ENCODE peak calls at places on chromosomes 1 and 21, in six cellular contexts. V, N, C, G, T and L are unnamed samples.

GRCh38 chr21:37658994-37659458 is 257.2 kb downstream of the KCNJ6 start:
- DNase-seq in V (peak), N (peak), C (no peak), G (peak), T (peak), L (peak)

GRCh38 chr1:181206979-181207790 is 118.7 kb downstream of the IER5 start:
- DNase-seq in V (no peak), N (no peak), C (no peak), G (no peak), T (no peak), L (no peak)

GRCh38 chr1:171743014-171743870 is 1.4 kb upstream of the VAMP4 start:
- DNase-seq in V (no peak), N (peak), C (no peak), G (no peak), T (peak), L (peak)

GRCh38 chr21:45279446-45280177 is 8.1 kb downstream of the POFUT2 start:
- DNase-seq in V (no peak), N (no peak), C (peak), G (peak), T (no peak), L (no peak)

GRCh38 chr1:41884256-41885240 is 34.2 kb downstream of the HIVEP3 start:
- DNase-seq in V (no peak), N (no peak), C (no peak), G (no peak), T (no peak), L (no peak)

GRCh38 chr1:107496002-107496401 is 355.2 kb downstream of the NTNG1 start:
- DNase-seq in V (no peak), N (no peak), C (no peak), G (no peak), T (no peak), L (no peak)

GRCh38 chr1:77282866-77283539 is 1.2 kb downstream of the AK5 start:
- DNase-seq in V (no peak), N (no peak), C (no peak), G (no peak), T (peak), L (no peak)

GRCh38 chr1:108050911-108051624 is 86.1 kb upstream of the VAV3 start:
- DNase-seq in V (no peak), N (no peak), C (no peak), G (no peak), T (no peak), L (no peak)

GRCh38 chr1:8112611-8113256 is 86.6 kb upstream of the ERRFI1 start:
- DNase-seq in V (no peak), N (no peak), C (peak), G (no peak), T (no peak), L (no peak)

GRCh38 chr1:176033474-176033873 is 173.6 kb downstream of the COP1 start:
- DNase-seq in V (no peak), N (peak), C (no peak), G (no peak), T (peak), L (peak)

GRCh38 chr21:27233514-27233913 is 266.6 kb upstream of the ADAMTS5 start:
- DNase-seq in V (no peak), N (no peak), C (no peak), G (no peak), T (no peak), L (no peak)

GRCh38 chr1:17700981-17701870 is 53.9 kb upstream of the ACTL8 start:
- DNase-seq in V (no peak), N (no peak), C (no peak), G (no peak), T (no peak), L (no peak)

GRCh38 chr1:17691147-17691634 is 63.9 kb upstream of the ACTL8 start:
- DNase-seq in V (no peak), N (peak), C (no peak), G (no peak), T (no peak), L (no peak)

GRCh38 chr1:17700363-17700762 is 54.8 kb upstream of the ACTL8 start:
- DNase-seq in V (no peak), N (no peak), C (no peak), G (no peak), T (no peak), L (no peak)

GRCh38 chr1:17692645-17693044 is 62.5 kb upstream of the ACTL8 start:
- DNase-seq in V (no peak), N (no peak), C (no peak), G (no peak), T (no peak), L (no peak)

GRCh38 chr1:17696417-17697301 is 58.5 kb upstream of the ACTL8 start:
- DNase-seq in V (peak), N (peak), C (no peak), G (no peak), T (peak), L (peak)
- TF ChIP-seq CTCF in V (peak), N (peak), C (no peak), G (peak), T (peak), L (peak)

DNA sequence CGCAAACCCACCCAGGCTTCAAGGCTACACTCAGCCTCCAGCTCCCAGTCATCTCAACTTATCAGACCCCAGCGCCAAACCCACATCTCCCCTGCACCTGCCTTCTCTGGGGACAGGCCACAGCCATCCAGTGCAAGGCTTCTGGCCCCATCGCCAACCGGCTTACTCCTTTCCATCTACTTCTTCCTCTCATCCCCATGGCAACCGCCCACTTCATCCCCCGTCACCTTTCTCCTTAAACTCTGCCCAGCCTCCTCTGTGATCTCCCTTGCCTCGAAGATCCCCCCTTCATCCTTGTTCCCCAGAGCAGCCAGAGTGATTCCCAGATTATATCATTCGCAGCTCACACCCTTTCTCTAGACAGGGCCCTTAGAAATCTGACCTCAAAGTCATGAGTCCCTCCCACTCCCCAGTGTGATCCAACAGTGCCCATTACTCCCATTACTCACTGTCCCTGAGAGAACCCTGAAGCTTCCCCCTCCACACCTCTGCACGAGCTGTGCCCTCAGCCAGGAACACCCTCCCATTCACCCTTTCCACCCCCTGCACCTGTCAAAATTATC is 2.5 kb downstream of the COL8A2 start:
- DNase-seq in V (no peak), N (no peak), C (no peak), G (no peak), T (no peak), L (no peak)
- H3K4me3 ChIP-seq in V (no peak), N (no peak), C (peak), G (no peak), T (no peak), L (no peak)

DNA sequence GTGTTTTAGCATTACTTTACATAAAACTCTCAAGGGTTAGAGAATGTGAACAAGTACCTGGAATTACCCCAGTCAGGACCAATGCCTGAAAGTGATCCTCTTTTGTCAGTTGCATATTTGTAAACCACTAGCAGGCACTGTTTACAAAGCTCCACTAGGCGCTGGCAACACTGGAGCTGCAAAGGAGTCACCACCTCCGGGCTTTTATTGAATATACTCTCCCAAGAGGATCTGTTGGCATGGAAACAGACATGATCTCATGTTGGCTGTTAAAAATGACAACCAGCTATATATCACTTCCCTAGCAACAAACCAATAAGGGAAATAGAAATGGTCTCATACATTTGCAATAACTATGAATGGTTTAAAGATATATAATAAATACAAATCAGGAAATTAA is 116.0 kb downstream of the TTLL7 start:
- DNase-seq in V (no peak), N (peak), C (no peak), G (no peak), T (peak), L (peak)
- TF ChIP-seq CTCF in V (no peak), N (peak), C (no peak), G (no peak), T (peak), L (peak)

DNA sequence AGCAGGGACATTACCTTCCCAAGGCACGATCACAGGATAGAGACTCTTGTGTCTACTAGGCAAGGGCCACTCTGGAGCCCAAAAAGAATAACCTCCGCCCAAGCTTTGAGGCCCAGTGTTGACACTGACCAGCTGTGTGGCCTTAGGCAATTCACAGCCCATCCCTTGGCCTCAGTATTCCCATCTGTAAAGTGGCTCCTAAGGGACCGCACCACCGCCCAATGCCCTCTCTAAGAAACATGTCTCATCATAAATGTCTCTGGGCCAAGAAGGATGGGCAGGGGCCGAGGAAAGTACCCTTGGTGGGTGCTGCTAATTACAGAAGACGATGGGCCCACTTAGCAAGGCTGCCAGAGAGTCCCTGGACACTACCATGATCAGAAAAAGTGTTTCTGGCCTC is 628 bp downstream of the ARHGEF19 start:
- DNase-seq in V (no peak), N (no peak), C (no peak), G (no peak), T (no peak), L (no peak)
- H3K4me3 ChIP-seq in V (no peak), N (no peak), C (no peak), G (no peak), T (no peak), L (peak)

DNA sequence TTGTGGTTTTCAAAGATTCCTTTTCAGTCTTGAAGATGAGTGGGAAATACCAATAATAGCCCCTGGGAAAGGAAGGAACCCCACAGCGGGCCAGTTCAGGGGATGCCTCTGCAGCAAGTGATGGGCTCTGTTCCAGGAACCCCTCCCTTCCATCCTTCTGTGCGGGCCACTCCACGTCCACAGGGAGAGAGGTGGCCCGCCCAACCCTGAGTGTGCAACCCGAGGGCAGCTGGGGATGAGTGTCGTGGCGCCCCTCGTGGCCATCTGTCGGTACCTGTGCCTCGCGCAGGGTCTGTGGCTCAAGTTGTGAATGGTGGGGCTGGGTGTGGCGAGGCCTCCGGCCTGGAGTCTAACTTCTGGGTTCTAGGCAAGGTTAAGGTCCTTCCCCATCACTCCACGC is 65.6 kb downstream of the TLR5 start:
- DNase-seq in V (no peak), N (no peak), C (no peak), G (no peak), T (no peak), L (no peak)
- TF ChIP-seq CTCF in V (no peak), N (no peak), C (no peak), G (no peak), T (no peak), L (no peak)

GRCh38 chr1:165755393-165756010 is 13.2 kb downstream of the TMCO1 start:
- DNase-seq in V (no peak), N (no peak), C (no peak), G (no peak), T (no peak), L (no peak)

GRCh38 chr1:165748550-165748949 is 20.1 kb downstream of the TMCO1 start:
- DNase-seq in V (no peak), N (no peak), C (no peak), G (no peak), T (no peak), L (no peak)

DNA sequence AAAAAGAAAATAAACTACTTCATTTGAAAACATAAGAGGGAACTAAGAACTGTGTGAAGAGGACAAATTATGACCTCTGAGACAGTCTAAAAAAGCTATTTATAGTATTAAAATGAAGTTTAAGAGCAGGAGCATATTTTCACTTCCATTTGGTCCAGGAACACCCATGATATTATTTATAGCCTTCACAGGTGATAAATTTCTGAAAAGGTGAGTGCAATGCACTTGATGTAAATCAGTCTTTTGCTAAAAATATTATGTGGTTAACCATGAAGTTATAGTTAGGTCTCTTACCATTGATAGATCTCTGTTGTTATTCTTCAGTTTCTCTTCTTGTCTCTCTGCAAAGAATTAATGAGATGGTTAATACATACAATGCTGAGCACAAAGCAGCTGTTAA is 14.7 kb downstream of the TMCO1 start:
- DNase-seq in V (no peak), N (no peak), C (no peak), G (no peak), T (no peak), L (no peak)
- H3K4me3 ChIP-seq in V (no peak), N (no peak), C (no peak), G (no peak), T (no peak), L (no peak)

DNA sequence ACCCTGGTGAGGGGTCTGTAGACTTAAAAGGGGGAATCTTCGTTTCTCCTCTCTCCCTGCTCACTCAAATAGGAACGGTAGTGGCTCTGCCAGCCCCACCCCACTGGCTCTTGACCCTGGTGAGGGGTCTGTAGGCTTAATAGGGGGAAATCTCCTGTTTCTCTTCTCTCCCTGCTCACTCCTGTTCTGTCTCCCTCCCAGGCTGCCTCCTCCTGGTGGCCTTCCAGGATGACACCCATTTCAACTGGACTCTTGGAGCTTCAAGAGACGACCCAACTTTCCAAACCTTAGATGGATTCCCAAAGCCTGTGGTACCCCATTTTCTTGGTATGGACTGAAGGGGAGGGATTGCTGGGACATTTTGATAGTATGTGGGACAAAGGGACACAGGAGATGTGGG is 1.4 kb upstream of the EPHB2 start:
- DNase-seq in V (no peak), N (no peak), C (no peak), G (no peak), T (no peak), L (no peak)
- TF ChIP-seq CTCF in V (no peak), N (peak), C (no peak), G (no peak), T (peak), L (peak)

DNA sequence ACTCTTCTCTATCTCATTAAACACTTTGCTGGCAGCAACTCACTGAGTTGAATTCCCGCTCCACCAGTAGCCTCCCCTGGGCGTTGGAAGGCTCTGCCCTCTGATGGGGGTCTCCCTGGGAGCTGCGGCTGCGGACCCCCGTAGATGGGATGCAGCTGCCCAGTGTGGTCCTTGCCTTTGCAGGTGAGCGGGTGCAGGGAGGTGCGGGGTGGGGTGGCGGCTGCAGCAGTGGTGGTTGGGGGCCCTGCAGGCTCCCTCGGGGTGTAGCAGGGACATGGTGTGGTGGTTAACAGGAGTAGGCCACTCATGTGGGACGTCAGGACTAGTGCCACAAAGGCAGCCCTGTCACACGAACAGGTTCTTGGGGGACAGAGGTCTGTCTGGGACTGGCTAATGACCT is 42.0 kb downstream of the GALNT2 start:
- DNase-seq in V (no peak), N (no peak), C (no peak), G (no peak), T (no peak), L (no peak)
- H3K4me3 ChIP-seq in V (no peak), N (no peak), C (no peak), G (no peak), T (no peak), L (no peak)

DNA sequence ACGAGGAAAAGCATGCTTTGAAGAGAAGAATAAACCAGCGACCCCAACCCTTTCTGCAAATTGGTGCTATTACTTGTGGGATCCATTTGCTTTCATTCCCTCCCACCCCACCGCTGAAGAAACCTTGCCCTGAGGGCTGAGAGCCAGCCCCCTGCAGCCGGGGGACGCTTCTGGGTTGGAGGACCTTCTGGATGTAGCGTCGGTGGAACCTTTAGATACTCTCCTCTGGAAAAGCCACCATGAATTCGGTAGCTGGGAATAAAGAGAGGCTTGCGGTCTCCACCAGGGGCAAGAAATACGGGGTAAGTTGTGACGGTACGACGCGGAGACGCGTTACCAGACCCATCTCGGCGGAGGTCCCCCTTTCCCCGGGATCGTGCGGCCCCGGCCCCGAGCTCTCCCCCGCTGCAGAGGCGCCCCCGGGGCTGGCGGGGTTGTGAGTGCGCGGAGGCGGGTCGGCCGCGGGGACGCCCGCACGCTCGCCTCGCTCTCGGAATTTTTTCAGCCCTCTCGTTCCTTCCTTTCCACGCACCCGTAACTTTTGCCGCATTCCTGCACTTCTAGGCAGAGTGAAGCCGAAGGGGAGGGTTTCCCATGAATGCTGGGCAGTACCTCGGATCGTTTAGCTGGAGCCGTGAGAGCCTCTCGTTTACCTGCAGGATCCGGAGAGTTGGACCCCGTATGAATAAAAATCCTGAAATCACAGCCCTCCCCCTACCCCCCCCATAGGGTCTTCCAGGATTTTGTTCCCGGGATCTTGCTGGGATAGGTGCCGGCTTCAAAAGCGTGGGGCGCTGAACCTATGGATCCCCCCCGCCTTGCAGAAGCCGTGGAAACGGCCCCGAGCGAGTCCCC is 628 bp downstream of the KIF26B start:
- DNase-seq in V (no peak), N (peak), C (no peak), G (no peak), T (peak), L (peak)
- TF ChIP-seq CTCF in V (no peak), N (no peak), C (no peak), G (no peak), T (no peak), L (no peak)

GRCh38 chr1:179090522-179090921 is 8.7 kb downstream of the TOR3A start:
- DNase-seq in V (no peak), N (peak), C (peak), G (no peak), T (no peak), L (no peak)

GRCh38 chr1:179090923-179091322 is 9.1 kb downstream of the TOR3A start:
- DNase-seq in V (no peak), N (no peak), C (no peak), G (no peak), T (no peak), L (no peak)

GRCh38 chr1:179089827-179090482 is 8.1 kb downstream of the TOR3A start:
- DNase-seq in V (no peak), N (no peak), C (no peak), G (no peak), T (no peak), L (no peak)

GRCh38 chr1:179091691-179092165 is 9.9 kb downstream of the TOR3A start:
- DNase-seq in V (no peak), N (peak), C (peak), G (peak), T (peak), L (no peak)

GRCh38 chr1:179087665-179088064 is 5.8 kb downstream of the TOR3A start:
- DNase-seq in V (no peak), N (peak), C (no peak), G (no peak), T (no peak), L (no peak)
- H3K4me3 ChIP-seq in V (no peak), N (no peak), C (no peak), G (no peak), T (no peak), L (no peak)